ENCODE peak calls at places on chromosomes 4 and X, in ten cellular contexts. S is D721Med; G is ovary; H is omental fat pad; I is AG04450; X is left lung; M is cardiac fibroblast; P is HFF-Myc; J is CD4-positive, alpha-beta T cell; A is keratinocyte. Y is an unnamed sample.

GRCh38 chr4:170226288-170226687 is 136.5 kb upstream of the AADAT start:
- DNase-seq in M (no peak), G (no peak), A (no peak), P (no peak), S (no peak), X (no peak), H (no peak), J (no peak), I (no peak), Y (no peak)

GRCh38 chr4:89836897-89837384 is at the start of gene SNCA:
- DNase-seq in J (no peak), X (peak), G (peak), H (no peak), A (no peak), P (no peak), M (peak), I (no peak), S (peak), Y (no peak)

GRCh38 chr4:80225628-80226027 is 28.3 kb downstream of the PRDM8 start:
- DNase-seq in I (no peak), A (no peak), M (no peak), G (no peak), J (no peak), X (no peak), S (no peak), H (no peak), P (no peak), Y (no peak)

GRCh38 chr4:184232975-184233374 is 15.3 kb upstream of the ENPP6 start:
- DNase-seq in P (no peak), X (no peak), S (no peak), H (no peak), G (no peak), J (no peak), A (no peak), I (no peak), M (no peak), Y (no peak)

GRCh38 chrX:15739886-15740285 is 1.8 kb downstream of the CA5B start:
- DNase-seq in H (no peak), X (no peak), I (no peak), M (no peak), J (no peak), S (no peak), A (no peak), P (no peak), G (no peak), Y (no peak)

GRCh38 chrX:153884136-153885076 is 1.6 kb downstream of the L1CAM start:
- DNase-seq in X (no peak), A (no peak), J (no peak), S (no peak), H (no peak), I (no peak), G (no peak), P (no peak), M (no peak), Y (no peak)

GRCh38 chr4:168522371-168522770 is 25.5 kb downstream of the PALLD start:
- DNase-seq in A (no peak), H (no peak), I (no peak), X (no peak), G (no peak), S (no peak), M (no peak), P (no peak), J (no peak), Y (peak)

GRCh38 chr4:145453163-145453520 is 28.5 kb upstream of the SMAD1 start:
- DNase-seq in A (no peak), X (no peak), G (no peak), J (no peak), S (no peak), H (no peak), P (no peak), M (no peak), I (no peak), Y (no peak)

GRCh38 chr4:107863850-107864371 is 39.2 kb downstream of the SGMS2 start:
- DNase-seq in P (no peak), H (no peak), G (no peak), I (no peak), A (peak), M (peak), X (no peak), J (no peak), S (no peak), Y (peak)

GRCh38 chr4:91226838-91227237 is 1076.9 kb upstream of the GRID2 start:
- DNase-seq in M (no peak), A (no peak), I (no peak), S (no peak), H (no peak), X (no peak), J (no peak), P (no peak), G (no peak), Y (no peak)

GRCh38 chrX:9466115-9466495 is 1.2 kb downstream of the TBL1X start:
- DNase-seq in M (peak), I (no peak), P (no peak), X (peak), H (no peak), G (peak), S (no peak), A (no peak), J (no peak), Y (no peak)

GRCh38 chrX:36950495-36951253 is 57.5 kb upstream of the FAM47C start:
- DNase-seq in S (no peak), J (no peak), M (no peak), H (no peak), P (no peak), A (no peak), G (no peak), I (no peak), X (no peak), Y (no peak)

GRCh38 chr4:140237616-140238352 is 83.8 kb upstream of the MAML3 start:
- DNase-seq in I (peak), A (no peak), J (no peak), S (no peak), X (peak), M (peak), G (peak), H (no peak), P (peak), Y (peak)

GRCh38 chr4:182975806-182976205 is 58.6 kb upstream of the DCTD start:
- DNase-seq in S (no peak), P (peak), I (peak), X (no peak), A (peak), M (peak), G (no peak), H (no peak), J (no peak), Y (peak)

GRCh38 chrX:72569786-72570185 is 2.9 kb downstream of the HDAC8 start:
- DNase-seq in X (no peak), P (no peak), J (no peak), I (no peak), M (peak), G (no peak), H (no peak), A (no peak), S (no peak), Y (peak)

GRCh38 chrX:135494453-135494852 is 26.0 kb upstream of the INTS6L start:
- DNase-seq in S (no peak), P (no peak), H (no peak), J (no peak), X (no peak), G (no peak), I (no peak), A (no peak), M (no peak), Y (no peak)

GRCh38 chrX:135489542-135489941 is 30.9 kb upstream of the INTS6L start:
- DNase-seq in X (no peak), I (no peak), G (no peak), J (no peak), S (no peak), A (no peak), H (no peak), P (no peak), M (no peak), Y (no peak)

GRCh38 chrX:135490979-135491514 is 29.4 kb upstream of the INTS6L start:
- DNase-seq in H (no peak), X (no peak), G (no peak), J (no peak), S (no peak), A (no peak), M (no peak), P (no peak), I (no peak), Y (no peak)
- TF ChIP-seq CTCF in H (no peak), X (no peak), G (no peak), J (no peak), S (no peak), A (no peak), M (no peak), P (no peak), I (no peak), Y (no peak)

GRCh38 chr4:23775694-23776093 is 114.2 kb downstream of the PPARGC1A start:
- DNase-seq in S (no peak), A (no peak), G (no peak), M (no peak), I (no peak), X (no peak), P (no peak), J (no peak), H (no peak), Y (no peak)
- TF ChIP-seq CTCF in S (no peak), A (peak), G (no peak), M (no peak), I (no peak), X (no peak), P (no peak), J (no peak), H (no peak), Y (no peak)

DNA sequence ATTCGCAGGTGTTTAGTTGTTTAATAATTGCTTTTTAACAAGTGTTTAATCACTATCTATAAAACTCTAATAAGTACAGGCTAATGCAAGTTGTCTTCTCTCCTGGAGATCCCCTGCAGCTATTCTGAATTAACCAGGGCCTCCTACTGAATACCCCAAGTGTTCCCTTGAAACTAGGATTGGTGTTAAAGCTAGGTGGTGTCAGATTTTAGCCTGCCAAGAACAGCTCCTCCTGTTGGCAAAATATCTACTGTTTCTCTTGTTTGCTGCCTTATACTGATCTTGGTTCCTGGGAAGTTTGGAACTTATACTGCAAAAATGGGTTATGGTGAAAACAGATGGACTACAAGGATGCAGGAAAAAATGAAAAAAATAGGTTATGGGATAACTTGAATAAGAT is 26.1 kb upstream of the TMEM154 start:
- DNase-seq in J (no peak), G (no peak), I (no peak), X (no peak), A (no peak), M (no peak), H (no peak), S (no peak), P (no peak), Y (no peak)
- TF ChIP-seq CTCF in J (no peak), G (no peak), I (no peak), X (no peak), A (no peak), M (no peak), H (no peak), S (no peak), P (no peak), Y (peak)

GRCh38 chr4:6763330-6763851 is 19.1 kb upstream of the KIAA0232 start:
- DNase-seq in M (no peak), J (no peak), G (no peak), X (no peak), P (no peak), S (no peak), H (no peak), A (peak), I (no peak), Y (no peak)
- TF ChIP-seq CTCF in M (peak), J (no peak), G (no peak), X (no peak), P (no peak), S (no peak), H (no peak), A (peak), I (no peak), Y (no peak)